ENCODE peak calls at places on chromosomes 6 and 20, in ten cellular contexts. I is ovary, C is endothelial cell of umbilical vein, Y is GM06990, B is brain microvascular endothelial cell, G is fibroblast of villous mesenchyme, V is lower leg skin, N is psoas muscle, Q is mucosa of descending colon, P is heart left ventricle. O is an unnamed sample.

GRCh38 chr6:104483225-104483834 is 376.4 kb downstream of the HACE1 start:
- DNase-seq in Q (no peak), C (no peak), V (no peak), N (no peak), P (no peak), I (no peak), G (peak; percentile 33), Y (no peak), B (no peak), O (no peak)

GRCh38 chr20:62345681-62346370 is 21.3 kb downstream of the LAMA5 start:
- DNase-seq in I (no peak), C (no peak), N (no peak), Y (no peak), V (no peak), Q (no peak), B (no peak), P (peak; percentile 25), G (no peak), O (no peak)

GRCh38 chr6:147973806-147974205 is 368.8 kb upstream of the SASH1 start:
- DNase-seq in Y (no peak), P (no peak), Q (no peak), V (no peak), G (no peak), I (no peak), B (no peak), C (no peak), N (no peak), O (no peak)

GRCh38 chr6:4370066-4370465 is 234.7 kb upstream of the ECI2 start:
- DNase-seq in G (peak; percentile 86), B (peak; percentile 89), V (no peak), N (no peak), Q (no peak), Y (no peak), P (no peak), C (peak; percentile 22), I (no peak), O (no peak)

GRCh38 chr6:160293844-160294243 is 35.2 kb upstream of the SLC22A2 start:
- DNase-seq in B (no peak), V (no peak), C (no peak), G (no peak), P (no peak), Q (peak; percentile 63), Y (no peak), N (no peak), I (no peak), O (no peak)

GRCh38 chr20:63572788-63573738 is 976 bp downstream of the HELZ2 start:
- DNase-seq in Y (no peak), P (no peak), C (no peak), Q (peak; percentile 32), G (no peak), B (no peak), N (no peak), V (no peak), I (no peak), O (no peak)

GRCh38 chr6:113588646-113589045 is 268.5 kb upstream of the MARCKS start:
- DNase-seq in C (no peak), B (no peak), G (no peak), N (no peak), Q (no peak), Y (no peak), I (no peak), V (no peak), P (no peak), O (no peak)

GRCh38 chr6:47310131-47310480 is 401 bp upstream of the TNFRSF21 start:
- DNase-seq in B (no peak), V (no peak), C (no peak), I (no peak), P (no peak), G (no peak), Y (no peak), Q (no peak), N (no peak), O (no peak)

GRCh38 chr6:159203304-159204005 is 34.3 kb downstream of the FNDC1 start:
- DNase-seq in Y (no peak), N (no peak), G (peak; percentile 75), C (no peak), Q (no peak), I (no peak), P (no peak), V (peak; percentile 68), B (peak; percentile 89), O (peak; percentile 20)

GRCh38 chr6:119686240-119686639 is 336.7 kb upstream of the MAN1A1 start:
- DNase-seq in G (no peak), Q (no peak), V (no peak), I (no peak), N (no peak), C (no peak), P (no peak), B (no peak), Y (no peak), O (no peak)

GRCh38 chr6:136210450-136211165 is 39.5 kb downstream of the MTFR2 start:
- DNase-seq in G (no peak), Y (no peak), P (no peak), C (no peak), Q (no peak), V (no peak), I (no peak), N (no peak), B (peak; percentile 2), O (no peak)

GRCh38 chr6:125571207-125571740 is 178.2 kb upstream of the HEY2 start:
- DNase-seq in Q (no peak), C (no peak), Y (no peak), V (no peak), I (no peak), P (no peak), G (no peak), N (no peak), B (no peak), O (no peak)

GRCh38 chr6:7042654-7043545 is 64.9 kb upstream of the RREB1 start:
- DNase-seq in Q (no peak), C (no peak), G (no peak), B (peak; percentile 1), V (no peak), P (no peak), N (no peak), I (no peak), Y (no peak), O (no peak)

GRCh38 chr6:103800131-103800670 is 1059.5 kb downstream of the HACE1 start:
- DNase-seq in V (no peak), I (no peak), Q (no peak), G (no peak), P (no peak), Y (no peak), C (no peak), B (no peak), N (no peak), O (no peak)

GRCh38 chr6:49776444-49776843 is 10.6 kb downstream of the PGK2 start:
- DNase-seq in C (no peak), V (no peak), I (no peak), Q (no peak), N (no peak), Y (no peak), B (no peak), P (no peak), G (no peak), O (no peak)

GRCh38 chr6:63760199-63760598 is 124.6 kb downstream of the PHF3 start:
- DNase-seq in C (no peak), Y (no peak), N (no peak), V (no peak), Q (no peak), P (no peak), I (no peak), B (no peak), G (no peak), O (no peak)

GRCh38 chr6:63764318-63764916 is 128.8 kb downstream of the PHF3 start:
- DNase-seq in I (no peak), B (no peak), C (peak; percentile 52), Y (peak; percentile 16), P (no peak), G (peak; percentile 59), V (no peak), N (no peak), Q (no peak), O (peak; percentile 16)

GRCh38 chr6:63757826-63758225 is 122.2 kb downstream of the PHF3 start:
- DNase-seq in I (no peak), N (no peak), B (no peak), P (no peak), G (no peak), C (no peak), Y (no peak), V (no peak), Q (no peak), O (no peak)

GRCh38 chr6:63759605-63760004 is 124.0 kb downstream of the PHF3 start:
- DNase-seq in G (no peak), I (no peak), Y (no peak), P (no peak), Q (no peak), C (no peak), N (no peak), B (no peak), V (no peak), O (no peak)
- TF ChIP-seq CTCF in G (no peak), I (no peak), Y (no peak), P (no peak), Q (no peak), C (no peak), N (no peak), B (no peak), V (no peak), O (no peak)

GRCh38 chr6:56957856-56958255 is 2.9 kb downstream of the BEND6 start:
- DNase-seq in V (no peak), B (no peak), N (no peak), Y (no peak), I (no peak), P (no peak), Q (no peak), G (no peak), C (no peak), O (no peak)
- H3K4me3 ChIP-seq in V (no peak overlapping the region), B (no peak overlapping the region), N (no peak overlapping the region), Y (no peak overlapping the region), I (no peak overlapping the region), P (no peak overlapping the region), Q (no peak overlapping the region), G (no peak overlapping the region), C (no peak overlapping the region), O (no peak overlapping the region)

DNA sequence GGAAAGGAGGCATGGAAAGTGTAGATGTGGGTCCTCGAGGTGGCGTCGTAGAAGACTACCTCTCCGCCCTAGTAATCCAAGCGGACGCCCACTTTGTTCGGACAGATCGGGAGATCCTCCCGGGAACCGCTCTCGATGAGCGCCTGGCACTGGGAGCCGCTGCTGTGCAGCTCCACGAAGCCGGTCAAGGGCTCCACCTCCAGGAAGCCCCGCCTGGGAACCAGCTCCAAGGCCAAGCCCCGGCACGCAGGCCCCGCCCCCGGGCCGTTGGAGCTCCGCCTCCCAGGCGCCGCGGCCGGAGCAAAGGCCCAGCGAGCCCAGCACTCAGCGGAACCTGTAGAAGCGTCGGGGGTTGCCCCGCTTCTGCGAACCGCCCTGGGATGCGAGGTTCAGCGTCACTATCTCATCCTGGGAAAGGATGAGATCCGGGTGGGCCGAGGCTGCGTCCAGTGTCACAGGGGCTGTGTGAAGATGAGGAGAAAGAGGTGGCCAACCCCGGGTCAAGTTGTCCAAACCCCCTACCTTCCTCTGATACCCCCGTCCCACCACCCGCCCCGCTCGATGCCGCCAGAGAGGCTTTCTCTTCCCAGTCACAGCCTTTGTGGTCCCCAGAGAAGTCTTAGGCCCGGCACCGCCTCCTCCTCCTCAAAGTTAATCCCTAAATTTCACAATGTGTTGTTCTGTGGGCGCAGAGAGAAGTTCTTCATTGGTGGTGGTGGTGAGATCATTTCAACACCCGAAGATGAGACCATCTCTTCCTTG is 10.8 kb downstream of the TRIM31 start:
- DNase-seq in N (peak; percentile 95), Q (peak; percentile 97), Y (peak; percentile 68), V (peak; percentile 83), I (peak; percentile 88), P (peak; percentile 94), B (peak; percentile 67), C (peak; percentile 78), G (peak; percentile 85), O (peak; percentile 33)
- TF ChIP-seq CTCF in N (peak; percentile 25), Q (no peak), Y (peak; percentile 4), V (no peak), I (no peak), P (no peak), B (no peak), C (peak; percentile 15), G (peak; percentile 25), O (no peak)

GRCh38 chr6:110472739-110473138 is 3.7 kb downstream of the SLC22A16 start:
- DNase-seq in I (no peak), V (no peak), Y (no peak), N (no peak), Q (no peak), G (no peak), C (no peak), P (no peak), B (no peak), O (no peak)
- H3K4me3 ChIP-seq in I (no peak overlapping the region), V (no peak overlapping the region), Y (no peak overlapping the region), N (no peak overlapping the region), Q (no peak overlapping the region), G (no peak overlapping the region), C (no peak overlapping the region), P (no peak overlapping the region), B (no peak overlapping the region), O (no peak overlapping the region)

O was measured in HFF-Myc.